ENCODE peak calls at places on chromosomes 1 and 21, in four cellular contexts. One of them, this sample, is unnamed.

GRCh38 chr1:232686346-232686745 is 56.4 kb upstream of the SIPA1L2 start:
- DNase-seq in esophagus muscularis mucosa: no peak
- DNase-seq in thoracic aorta: no peak
- DNase-seq in endodermal cell: no peak
- DNase-seq in this sample: no peak

GRCh38 chr1:53393325-53393792 is 65.5 kb upstream of the LRP8 start:
- DNase-seq in esophagus muscularis mucosa: peak
- DNase-seq in thoracic aorta: peak
- DNase-seq in endodermal cell: peak
- DNase-seq in this sample: peak

GRCh38 chr1:21628798-21629393 is 40.3 kb downstream of the RAP1GAP start:
- DNase-seq in esophagus muscularis mucosa: no peak
- DNase-seq in thoracic aorta: no peak
- DNase-seq in endodermal cell: no peak
- DNase-seq in this sample: no peak

GRCh38 chr1:43272576-43273571 is 3.1 kb downstream of the TMEM125 start:
- DNase-seq in esophagus muscularis mucosa: no peak
- DNase-seq in thoracic aorta: no peak
- DNase-seq in endodermal cell: peak
- DNase-seq in this sample: no peak

GRCh38 chr1:41366428-41367101 is 5.3 kb downstream of the FOXO6 start:
- DNase-seq in esophagus muscularis mucosa: no peak
- DNase-seq in thoracic aorta: no peak
- DNase-seq in endodermal cell: no peak
- DNase-seq in this sample: no peak

GRCh38 chr1:208029381-208030319 is 118.7 kb upstream of the CD34 start:
- DNase-seq in esophagus muscularis mucosa: no peak
- DNase-seq in thoracic aorta: no peak
- DNase-seq in endodermal cell: no peak
- DNase-seq in this sample: no peak

GRCh38 chr21:28342229-28342810 is 650.4 kb downstream of the LTN1 start:
- DNase-seq in esophagus muscularis mucosa: no peak
- DNase-seq in thoracic aorta: no peak
- DNase-seq in endodermal cell: no peak
- DNase-seq in this sample: no peak

GRCh38 chr1:114192328-114192727 is 38.7 kb upstream of the SYT6 start:
- DNase-seq in esophagus muscularis mucosa: no peak
- DNase-seq in thoracic aorta: no peak
- DNase-seq in endodermal cell: peak
- DNase-seq in this sample: no peak

GRCh38 chr1:59013276-59013927 is 229.6 kb upstream of the JUN start:
- DNase-seq in esophagus muscularis mucosa: no peak
- DNase-seq in thoracic aorta: no peak
- DNase-seq in endodermal cell: peak
- DNase-seq in this sample: peak

GRCh38 chr1:216807696-216808095 is 84.5 kb upstream of the ESRRG start:
- DNase-seq in esophagus muscularis mucosa: no peak
- DNase-seq in thoracic aorta: no peak
- DNase-seq in endodermal cell: no peak
- DNase-seq in this sample: no peak

DNA sequence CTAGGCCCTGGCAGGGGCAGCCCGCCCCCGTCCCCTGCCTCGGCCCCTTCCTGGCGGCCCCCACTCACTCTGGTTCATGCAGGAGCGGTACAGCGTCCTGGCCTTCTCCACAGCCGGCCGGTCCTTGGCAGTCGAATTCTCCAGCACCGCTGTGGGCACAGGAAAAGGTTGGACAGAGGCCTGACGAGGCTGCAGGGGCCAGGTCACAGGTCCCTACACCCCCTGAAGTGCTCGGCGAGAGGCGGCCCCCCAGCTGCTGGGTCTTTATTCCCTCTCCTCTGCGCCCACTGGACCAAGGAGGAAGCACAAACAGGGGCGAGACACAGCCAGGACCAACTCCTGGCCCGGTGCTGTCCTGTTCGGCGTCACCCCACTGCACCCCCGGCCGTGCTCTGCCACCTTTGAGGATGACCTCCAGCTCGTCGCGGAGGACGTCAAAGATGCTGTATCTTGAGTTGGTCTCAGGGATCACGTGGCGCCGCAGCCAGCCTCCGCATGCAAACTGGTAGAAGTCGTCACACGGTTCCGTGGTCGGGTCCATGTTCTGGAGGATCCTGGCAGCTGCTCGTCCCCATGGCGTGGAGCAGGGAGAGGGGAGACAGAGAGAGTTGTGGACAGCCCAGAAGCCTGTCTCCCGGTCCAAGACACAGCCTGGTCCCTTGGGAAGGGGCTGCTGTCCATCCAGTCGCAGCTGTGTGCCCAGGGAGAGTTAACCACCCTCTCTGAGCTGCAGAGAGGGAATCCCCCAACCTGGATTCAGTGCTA is 22.9 kb downstream of the PRXL2B start:
- DNase-seq in esophagus muscularis mucosa: no peak
- DNase-seq in thoracic aorta: no peak
- DNase-seq in endodermal cell: peak
- DNase-seq in this sample: no peak
- TF ChIP-seq CTCF in esophagus muscularis mucosa: no peak
- TF ChIP-seq CTCF in thoracic aorta: no peak
- TF ChIP-seq CTCF in endodermal cell: no peak
- TF ChIP-seq CTCF in this sample: no peak

GRCh38 chr1:89363638-89364536 is at the start of gene GBP6:
- DNase-seq in esophagus muscularis mucosa: no peak
- DNase-seq in thoracic aorta: no peak
- DNase-seq in endodermal cell: peak
- DNase-seq in this sample: peak
- H3K4me3 ChIP-seq in esophagus muscularis mucosa: no peak
- H3K4me3 ChIP-seq in thoracic aorta: peak
- H3K4me3 ChIP-seq in endodermal cell: no peak
- H3K4me3 ChIP-seq in this sample: no peak

GRCh38 chr1:25695066-25695990 is 78.7 kb downstream of the MAN1C1 start:
- DNase-seq in esophagus muscularis mucosa: peak
- DNase-seq in thoracic aorta: peak
- DNase-seq in endodermal cell: peak
- DNase-seq in this sample: no peak

GRCh38 chr1:25695991-25696330 is 79.4 kb downstream of the MAN1C1 start:
- DNase-seq in esophagus muscularis mucosa: no peak
- DNase-seq in thoracic aorta: peak
- DNase-seq in endodermal cell: no peak
- DNase-seq in this sample: no peak

GRCh38 chr1:25692560-25692959 is 76.0 kb downstream of the MAN1C1 start:
- DNase-seq in esophagus muscularis mucosa: no peak
- DNase-seq in thoracic aorta: no peak
- DNase-seq in endodermal cell: peak
- DNase-seq in this sample: peak

GRCh38 chr1:25694167-25694566 is 77.6 kb downstream of the MAN1C1 start:
- DNase-seq in esophagus muscularis mucosa: no peak
- DNase-seq in thoracic aorta: peak
- DNase-seq in endodermal cell: no peak
- DNase-seq in this sample: no peak

GRCh38 chr1:25694591-25695007 is 78.0 kb downstream of the MAN1C1 start:
- DNase-seq in esophagus muscularis mucosa: no peak
- DNase-seq in thoracic aorta: no peak
- DNase-seq in endodermal cell: no peak
- DNase-seq in this sample: no peak
- TF ChIP-seq CTCF in esophagus muscularis mucosa: peak
- TF ChIP-seq CTCF in thoracic aorta: peak
- TF ChIP-seq CTCF in endodermal cell: peak
- TF ChIP-seq CTCF in this sample: no peak

DNA sequence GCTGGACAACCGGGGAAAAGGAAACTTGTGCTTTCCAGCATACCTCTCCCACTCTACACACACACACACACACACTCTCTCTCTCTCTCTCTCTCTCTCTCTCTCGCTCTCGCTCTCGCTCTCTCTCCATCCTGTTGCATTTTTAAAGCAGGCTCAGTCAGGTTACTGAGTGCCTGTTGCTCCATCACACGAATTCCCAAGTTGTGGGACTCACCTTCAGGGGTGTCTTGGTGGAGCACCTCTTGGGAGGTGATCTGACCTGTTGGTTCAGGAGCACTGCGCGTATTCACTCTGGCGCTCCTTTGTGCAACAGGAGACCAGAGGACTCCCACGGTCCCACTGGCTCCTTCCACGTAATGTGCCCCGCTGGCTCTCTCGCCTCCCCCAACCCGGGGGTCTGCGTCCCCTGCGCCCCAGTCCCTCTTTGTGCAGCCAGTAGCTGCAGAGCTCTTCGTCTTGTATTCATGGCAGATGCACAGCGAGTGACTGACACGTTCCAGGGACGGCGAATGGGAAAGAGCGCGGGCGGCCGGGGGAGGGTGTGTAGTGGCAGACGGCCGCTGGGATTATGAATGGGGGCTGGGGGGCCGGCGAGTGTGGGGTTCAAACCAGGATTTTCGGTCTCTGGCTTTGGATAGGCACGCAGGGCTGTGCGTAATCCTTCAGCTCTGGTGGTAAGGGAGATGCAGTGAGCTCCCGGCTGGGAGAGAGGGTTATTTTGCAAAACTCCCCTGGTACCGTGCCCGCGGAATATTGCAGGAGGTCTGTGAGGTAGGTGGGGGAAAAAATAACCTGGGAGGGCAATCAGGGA is 630 bp upstream of the PDE4B start:
- DNase-seq in esophagus muscularis mucosa: no peak
- DNase-seq in thoracic aorta: no peak
- DNase-seq in endodermal cell: peak
- DNase-seq in this sample: no peak
- H3K4me3 ChIP-seq in esophagus muscularis mucosa: peak
- H3K4me3 ChIP-seq in thoracic aorta: peak
- H3K4me3 ChIP-seq in endodermal cell: peak
- H3K4me3 ChIP-seq in this sample: no peak

GRCh38 chr1:54405894-54406293 is 300 bp downstream of the SSBP3 start:
- DNase-seq in esophagus muscularis mucosa: no peak
- DNase-seq in thoracic aorta: no peak
- DNase-seq in endodermal cell: peak
- DNase-seq in this sample: no peak

GRCh38 chr1:54403808-54404261 is 2.4 kb downstream of the SSBP3 start:
- DNase-seq in esophagus muscularis mucosa: no peak
- DNase-seq in thoracic aorta: no peak
- DNase-seq in endodermal cell: no peak
- DNase-seq in this sample: no peak

GRCh38 chr1:54404263-54404662 is 1.9 kb downstream of the SSBP3 start:
- DNase-seq in esophagus muscularis mucosa: no peak
- DNase-seq in thoracic aorta: no peak
- DNase-seq in endodermal cell: no peak
- DNase-seq in this sample: no peak

GRCh38 chr1:54406339-54407181 is at the start of gene SSBP3:
- DNase-seq in esophagus muscularis mucosa: peak
- DNase-seq in thoracic aorta: peak
- DNase-seq in endodermal cell: peak
- DNase-seq in this sample: peak

DNA sequence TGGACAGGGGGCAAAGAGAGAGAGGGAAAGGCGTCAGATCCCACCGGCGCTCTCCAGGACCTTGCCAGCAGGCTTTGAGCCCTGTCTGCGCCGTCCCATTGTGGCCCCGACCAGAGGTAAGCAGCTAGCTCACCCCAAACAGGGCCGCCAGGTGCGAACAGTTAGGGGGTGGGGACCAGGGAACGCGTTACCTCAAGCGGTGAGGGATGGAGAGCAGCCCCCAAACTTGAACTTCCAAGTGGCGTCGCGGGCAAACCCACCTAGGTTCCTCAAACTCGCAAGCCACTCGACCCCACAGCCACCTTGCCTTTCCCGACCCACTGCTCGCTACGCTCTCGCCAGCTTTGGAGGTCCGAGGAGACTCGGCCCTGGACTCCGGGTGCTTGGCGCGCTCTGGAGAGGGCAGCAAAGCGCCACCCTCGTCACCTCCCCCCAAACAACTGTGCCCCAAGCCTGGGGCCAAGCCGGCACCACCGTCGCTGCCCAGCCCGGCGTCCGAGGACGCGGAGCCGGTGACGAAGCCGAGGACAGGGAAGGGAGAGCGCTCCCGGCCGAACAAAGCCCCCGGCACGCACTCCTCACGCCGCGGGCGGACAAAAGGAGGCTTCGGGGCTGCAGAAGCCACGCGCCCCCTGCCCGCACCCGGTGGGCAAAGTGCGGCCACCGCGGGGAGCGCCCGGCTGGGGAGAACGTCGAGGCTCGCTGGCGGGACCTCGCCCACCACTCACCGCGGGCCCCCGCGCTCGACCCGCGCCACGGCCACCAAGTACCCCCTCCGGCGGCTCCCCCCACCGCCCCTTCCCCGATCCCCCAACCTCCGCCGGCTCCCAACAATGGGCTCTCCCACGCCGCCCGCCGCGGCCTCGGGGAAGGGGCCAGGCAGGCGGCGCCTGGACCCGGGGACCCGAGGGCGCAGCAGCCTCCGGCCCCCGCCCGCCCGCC is 984 bp downstream of the SSBP3 start:
- DNase-seq in esophagus muscularis mucosa: no peak
- DNase-seq in thoracic aorta: no peak
- DNase-seq in endodermal cell: peak
- DNase-seq in this sample: peak
- TF ChIP-seq CTCF in esophagus muscularis mucosa: no peak
- TF ChIP-seq CTCF in thoracic aorta: no peak
- TF ChIP-seq CTCF in endodermal cell: no peak
- TF ChIP-seq CTCF in this sample: no peak

GRCh38 chr21:27248791-27249190 is 281.9 kb upstream of the ADAMTS5 start:
- DNase-seq in esophagus muscularis mucosa: no peak
- DNase-seq in thoracic aorta: no peak
- DNase-seq in endodermal cell: no peak
- DNase-seq in this sample: no peak

GRCh38 chr21:27246741-27247140 is 279.9 kb upstream of the ADAMTS5 start:
- DNase-seq in esophagus muscularis mucosa: no peak
- DNase-seq in thoracic aorta: no peak
- DNase-seq in endodermal cell: no peak
- DNase-seq in this sample: no peak

GRCh38 chr21:27250386-27250785 is 283.5 kb upstream of the ADAMTS5 start:
- DNase-seq in esophagus muscularis mucosa: no peak
- DNase-seq in thoracic aorta: no peak
- DNase-seq in endodermal cell: no peak
- DNase-seq in this sample: no peak

GRCh38 chr21:27251752-27252151 is 284.9 kb upstream of the ADAMTS5 start:
- DNase-seq in esophagus muscularis mucosa: no peak
- DNase-seq in thoracic aorta: no peak
- DNase-seq in endodermal cell: no peak
- DNase-seq in this sample: no peak
- H3K4me3 ChIP-seq in esophagus muscularis mucosa: no peak
- H3K4me3 ChIP-seq in thoracic aorta: no peak
- H3K4me3 ChIP-seq in endodermal cell: no peak
- H3K4me3 ChIP-seq in this sample: no peak

GRCh38 chr1:6953874-6954502 is 168.7 kb downstream of the CAMTA1 start:
- DNase-seq in esophagus muscularis mucosa: no peak
- DNase-seq in thoracic aorta: no peak
- DNase-seq in endodermal cell: no peak
- DNase-seq in this sample: no peak
- TF ChIP-seq CTCF in esophagus muscularis mucosa: no peak
- TF ChIP-seq CTCF in thoracic aorta: no peak
- TF ChIP-seq CTCF in endodermal cell: no peak
- TF ChIP-seq CTCF in this sample: no peak

GRCh38 chr1:94962745-94963265 is 35.9 kb upstream of the CNN3 start:
- DNase-seq in esophagus muscularis mucosa: no peak
- DNase-seq in thoracic aorta: no peak
- DNase-seq in endodermal cell: no peak
- DNase-seq in this sample: peak

GRCh38 chr1:94966033-94966432 is 39.1 kb upstream of the CNN3 start:
- DNase-seq in esophagus muscularis mucosa: no peak
- DNase-seq in thoracic aorta: no peak
- DNase-seq in endodermal cell: no peak
- DNase-seq in this sample: no peak

GRCh38 chr1:94961582-94961981 is 34.7 kb upstream of the CNN3 start:
- DNase-seq in esophagus muscularis mucosa: no peak
- DNase-seq in thoracic aorta: no peak
- DNase-seq in endodermal cell: no peak
- DNase-seq in this sample: no peak

GRCh38 chr1:94963864-94964263 is 37.0 kb upstream of the CNN3 start:
- DNase-seq in esophagus muscularis mucosa: no peak
- DNase-seq in thoracic aorta: no peak
- DNase-seq in endodermal cell: no peak
- DNase-seq in this sample: no peak

GRCh38 chr1:94961994-94962744 is 35.3 kb upstream of the CNN3 start:
- DNase-seq in esophagus muscularis mucosa: no peak
- DNase-seq in thoracic aorta: no peak
- DNase-seq in endodermal cell: no peak
- DNase-seq in this sample: no peak
- H3K4me3 ChIP-seq in esophagus muscularis mucosa: peak
- H3K4me3 ChIP-seq in thoracic aorta: peak
- H3K4me3 ChIP-seq in endodermal cell: no peak
- H3K4me3 ChIP-seq in this sample: peak